ENCODE peak calls at places on chromosome 22, in nine cellular contexts. Y is aorta; G is body of pancreas; A is CD8-positive, alpha-beta T cell; L is GM23248; N is A549; B is K562; T is sigmoid colon; S is coronary artery. Q is an unnamed sample.

GRCh38 chr22:25367756-25368155 is 148.3 kb downstream of the CRYBB2 start:
- DNase-seq in A (no peak), N (no peak), G (no peak), Y (no peak), T (no peak), L (no peak), S (no peak), B (no peak), Q (no peak)

GRCh38 chr22:17891427-17892167 is 117.3 kb upstream of the BID start:
- DNase-seq in G (peak; percentile 39), A (no peak), Y (no peak), L (no peak), T (no peak), B (peak; percentile 59), S (no peak), N (no peak), Q (no peak)

GRCh38 chr22:36702832-36703210 is 731 bp downstream of the CACNG2 start:
- DNase-seq in Y (no peak), N (no peak), S (no peak), L (no peak), T (no peak), A (no peak), G (no peak), B (no peak), Q (no peak)

GRCh38 chr22:47782461-47783075 is 1020.1 kb downstream of the TBC1D22A start:
- DNase-seq in T (no peak), A (no peak), N (no peak), G (no peak), B (no peak), Y (no peak), S (peak; percentile 41), L (no peak), Q (no peak)

GRCh38 chr22:30202531-30203006 is 44.0 kb downstream of the LIF start:
- DNase-seq in A (no peak), L (peak; percentile 69), S (no peak), N (no peak), T (no peak), G (peak; percentile 57), Y (no peak), B (no peak), Q (no peak)

GRCh38 chr22:35561796-35562526 is 21.3 kb downstream of the RASD2 start:
- DNase-seq in T (no peak), S (no peak), L (peak; percentile 87), B (peak; percentile 38), G (no peak), Y (no peak), N (peak; percentile 62), A (no peak), Q (no peak)

GRCh38 chr22:27531782-27532530 is 269.6 kb downstream of the MN1 start:
- DNase-seq in Y (no peak), S (no peak), N (peak; percentile 9), G (no peak), A (no peak), B (no peak), L (peak; percentile 76), T (no peak), Q (no peak)

GRCh38 chr22:49025791-49026475 is 801.7 kb downstream of the BRD1 start:
- DNase-seq in L (no peak), N (no peak), G (no peak), S (no peak), T (peak; percentile 55), Y (peak; percentile 57), A (no peak), B (no peak), Q (no peak)

GRCh38 chr22:17087176-17088131 is 2.7 kb downstream of the IL17RA start:
- DNase-seq in A (peak; percentile 46), B (no peak), L (no peak), Y (peak; percentile 28), N (no peak), G (no peak), S (peak; percentile 58), T (peak; percentile 50), Q (no peak)

GRCh38 chr22:35076648-35077047 is 10.7 kb downstream of the ISX start:
- DNase-seq in T (no peak), G (no peak), N (no peak), S (no peak), A (no peak), B (no peak), Y (no peak), L (no peak), Q (no peak)

GRCh38 chr22:26921726-26922125 is 264.3 kb downstream of the MIAT start:
- DNase-seq in T (no peak), S (no peak), G (no peak), B (no peak), A (no peak), Y (no peak), N (no peak), L (no peak), Q (no peak)

GRCh38 chr22:17941501-17942406 is 82.6 kb downstream of the MICAL3 start:
- DNase-seq in B (peak; percentile 67), Y (no peak), G (no peak), N (no peak), S (no peak), T (no peak), L (no peak), A (no peak), Q (no peak)

GRCh38 chr22:17773606-17774205 is 563 bp downstream of the BID start:
- DNase-seq in G (peak; percentile 44), B (peak; percentile 88), L (peak; percentile 66), A (peak; percentile 63), Y (no peak), N (peak; percentile 12), T (peak; percentile 68), S (no peak), Q (no peak)

GRCh38 chr22:28231423-28231822 is 312.4 kb upstream of the PITPNB start:
- DNase-seq in T (no peak), Y (no peak), L (peak; percentile 52), N (no peak), S (no peak), B (no peak), A (no peak), G (no peak), Q (no peak)

GRCh38 chr22:29205598-29206371 is at the start of gene EMID1:
- DNase-seq in B (peak; percentile 90), Y (no peak), L (peak; percentile 57), T (peak; percentile 76), A (no peak), S (no peak), N (peak; percentile 13), G (peak; percentile 60), Q (no peak)

GRCh38 chr22:50376064-50376747 is 33.1 kb downstream of the PPP6R2 start:
- DNase-seq in G (no peak), S (no peak), A (no peak), B (no peak), Y (no peak), T (no peak), L (no peak), N (no peak), Q (no peak)

GRCh38 chr22:30435674-30436126 is 10.1 kb downstream of the MTFP1 start:
- DNase-seq in A (peak; percentile 79), B (peak; percentile 25), N (no peak), T (no peak), S (no peak), G (peak; percentile 52), L (no peak), Y (peak; percentile 75), Q (no peak)

GRCh38 chr22:50169774-50170341 is 673 bp upstream of the PANX2 start:
- DNase-seq in L (peak; percentile 52), T (peak; percentile 47), N (no peak), A (no peak), B (peak; percentile 80), G (peak; percentile 43), S (no peak), Y (no peak), Q (no peak)

DNA sequence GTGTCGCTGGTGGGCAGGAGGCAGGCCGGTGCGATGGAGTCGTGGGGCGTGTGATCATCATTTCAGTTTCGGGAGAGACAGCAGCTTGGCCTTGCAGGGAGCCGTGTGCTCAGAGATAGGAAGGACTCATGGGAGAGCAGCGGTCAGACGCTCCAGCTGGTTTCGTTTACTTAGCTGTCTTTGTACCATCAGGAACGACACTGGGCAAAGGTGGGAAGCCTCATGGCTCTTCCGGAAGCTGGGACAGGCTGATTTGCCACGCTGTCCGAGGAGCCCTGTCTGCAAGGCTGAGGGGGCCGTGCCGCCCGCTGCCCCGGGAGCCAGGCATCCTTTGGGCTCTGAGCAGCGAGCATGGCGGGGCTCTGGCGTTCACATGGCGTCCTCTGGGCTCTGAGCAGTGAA is 32.7 kb downstream of the GRAMD4 start:
- DNase-seq in N (no peak), T (no peak), Y (no peak), A (no peak), L (no peak), G (peak; percentile 38), S (no peak), B (no peak), Q (no peak)
- H3K4me3 ChIP-seq in N (no peak overlapping the region), T (no peak overlapping the region), Y (no peak overlapping the region), A (no peak overlapping the region), L (no peak overlapping the region), G (no peak overlapping the region), S (peak overlapping the region; percentile 52), B (no peak overlapping the region), Q (no peak overlapping the region)

GRCh38 chr22:46758098-46758497 is 4.4 kb upstream of the TBC1D22A start:
- DNase-seq in B (no peak), A (no peak), G (no peak), T (no peak), N (no peak), L (no peak), S (no peak), Y (no peak), Q (no peak)

GRCh38 chr22:46758867-46759290 is 3.6 kb upstream of the TBC1D22A start:
- DNase-seq in N (peak; percentile 72), Y (no peak), B (peak; percentile 23), S (no peak), A (peak; percentile 64), T (no peak), G (peak; percentile 75), L (peak; percentile 65), Q (peak; percentile 60)

GRCh38 chr22:46754826-46755225 is 7.6 kb upstream of the TBC1D22A start:
- DNase-seq in T (peak; percentile 60), S (no peak), Y (no peak), A (no peak), N (no peak), B (no peak), L (no peak), G (no peak), Q (no peak)

GRCh38 chr22:46756097-46756496 is 6.4 kb upstream of the TBC1D22A start:
- DNase-seq in T (no peak), N (no peak), S (no peak), A (no peak), L (no peak), G (no peak), B (no peak), Y (no peak), Q (no peak)

GRCh38 chr22:46757104-46757503 is 5.3 kb upstream of the TBC1D22A start:
- DNase-seq in L (no peak), N (no peak), A (no peak), S (no peak), Y (no peak), G (no peak), T (no peak), B (no peak), Q (no peak)
- H3K27ac ChIP-seq in L (no peak overlapping the region), N (no peak overlapping the region), A (no peak overlapping the region), S (no peak overlapping the region), Y (no peak overlapping the region), G (no peak overlapping the region), T (no peak overlapping the region), B (no peak overlapping the region), Q (no peak overlapping the region)

GRCh38 chr22:38034884-38035529 is 22.2 kb upstream of the PICK1 start:
- DNase-seq in T (no peak), L (no peak), B (no peak), N (no peak), S (no peak), A (no peak), G (no peak), Y (no peak), Q (no peak)
- H3K4me3 ChIP-seq in T (no peak overlapping the region), L (no peak overlapping the region), B (no peak overlapping the region), N (no peak overlapping the region), S (no peak overlapping the region), A (no peak overlapping the region), G (no peak overlapping the region), Y (no peak overlapping the region), Q (no peak overlapping the region)

GRCh38 chr22:39493759-39494158 is 8.3 kb upstream of the MIEF1 start:
- DNase-seq in L (peak; percentile 96), N (no peak), B (no peak), Y (no peak), G (no peak), S (no peak), T (no peak), A (no peak), Q (no peak)
- H3K27ac ChIP-seq in L (peak overlapping the region; percentile 77), N (no peak overlapping the region), B (no peak overlapping the region), Y (no peak overlapping the region), G (no peak overlapping the region), S (no peak overlapping the region), T (no peak overlapping the region), A (no peak overlapping the region), Q (no peak overlapping the region)